ENCODE peak calls at places on chromosomes 3 and 15, in seven cellular contexts. Q, Z, M, X, W, P and U are unnamed samples.

GRCh38 chr3:170054204-170054603 is 16.4 kb downstream of the GPR160 start:
- DNase-seq in Q (no peak), Z (no peak), M (no peak), X (no peak), W (no peak), P (no peak), U (no peak)

GRCh38 chr15:101031203-101031602 is 112.0 kb downstream of the LRRK1 start:
- DNase-seq in Q (no peak), Z (no peak), M (no peak), X (no peak), W (peak), P (peak), U (no peak)

GRCh38 chr15:27752682-27753081 is 346.4 kb downstream of the OCA2 start:
- DNase-seq in Q (no peak), Z (no peak), M (no peak), X (no peak), W (no peak), P (no peak), U (no peak)

GRCh38 chr15:52668133-52668532 is 11.1 kb downstream of the ATOSA start:
- DNase-seq in Q (no peak), Z (no peak), M (no peak), X (peak), W (no peak), P (no peak), U (no peak)

GRCh38 chr3:30770387-30770786 is 124.1 kb downstream of the GADL1 start:
- DNase-seq in Q (peak), Z (no peak), M (no peak), X (peak), W (no peak), P (peak), U (no peak)

GRCh38 chr3:149579161-149579560 is 78.7 kb downstream of the WWTR1 start:
- DNase-seq in Q (no peak), Z (no peak), M (no peak), X (no peak), W (no peak), P (no peak), U (no peak)

GRCh38 chr3:154904328-154904727 is 175.8 kb upstream of the MME start:
- DNase-seq in Q (peak), Z (no peak), M (no peak), X (no peak), W (no peak), P (no peak), U (no peak)

GRCh38 chr15:52011711-52012144 is 7.3 kb upstream of the MAPK6 start:
- DNase-seq in Q (no peak), Z (no peak), M (no peak), X (no peak), W (no peak), P (no peak), U (no peak)

GRCh38 chr3:121883507-121883906 is 10.7 kb upstream of the SLC15A2 start:
- DNase-seq in Q (peak), Z (no peak), M (no peak), X (peak), W (peak), P (peak), U (peak)

GRCh38 chr3:168512802-168513201 is 417.1 kb upstream of the GOLIM4 start:
- DNase-seq in Q (no peak), Z (no peak), M (no peak), X (no peak), W (no peak), P (no peak), U (no peak)

GRCh38 chr15:56199038-56199437 is 44.6 kb downstream of the RFX7 start:
- DNase-seq in Q (no peak), Z (no peak), M (no peak), X (no peak), W (no peak), P (no peak), U (no peak)

GRCh38 chr3:2623463-2623862 is 486.7 kb downstream of the IL5RA start:
- DNase-seq in Q (no peak), Z (no peak), M (no peak), X (peak), W (no peak), P (no peak), U (no peak)

GRCh38 chr3:64027708-64028107 is 4.4 kb upstream of the PSMD6 start:
- DNase-seq in Q (no peak), Z (no peak), M (no peak), X (no peak), W (no peak), P (no peak), U (no peak)

GRCh38 chr3:174318146-174318545 is 541.0 kb upstream of the NAALADL2 start:
- DNase-seq in Q (no peak), Z (no peak), M (no peak), X (peak), W (no peak), P (no peak), U (no peak)

GRCh38 chr3:126170073-126170916 is 10.1 kb downstream of the ALDH1L1 start:
- DNase-seq in Q (no peak), Z (no peak), M (no peak), X (no peak), W (no peak), P (no peak), U (no peak)

GRCh38 chr3:37228734-37229133 is 54.4 kb upstream of the LRRFIP2 start:
- DNase-seq in Q (no peak), Z (no peak), M (no peak), X (no peak), W (no peak), P (no peak), U (no peak)

GRCh38 chr3:155853214-155854146 is 747 bp downstream of the SLC33A1 start:
- DNase-seq in Q (no peak), Z (no peak), M (no peak), X (no peak), W (peak), P (no peak), U (no peak)

GRCh38 chr15:37362414-37362813 is 262.1 kb upstream of the MEIS2 start:
- DNase-seq in Q (no peak), Z (no peak), M (no peak), X (no peak), W (no peak), P (no peak), U (no peak)

GRCh38 chr15:57070674-57071073 is 152.2 kb downstream of the TCF12 start:
- DNase-seq in Q (no peak), Z (no peak), M (no peak), X (no peak), W (no peak), P (no peak), U (no peak)

GRCh38 chr3:43091481-43091880 is 14.4 kb downstream of the POMGNT2 start:
- DNase-seq in Q (no peak), Z (no peak), M (no peak), X (no peak), W (no peak), P (no peak), U (no peak)

GRCh38 chr3:183502782-183503181 is 52.7 kb downstream of the KLHL6 start:
- DNase-seq in Q (no peak), Z (no peak), M (no peak), X (no peak), W (no peak), P (no peak), U (no peak)

GRCh38 chr3:124292329-124292728 is 300.4 kb upstream of the ROPN1 start:
- DNase-seq in Q (no peak), Z (no peak), M (no peak), X (peak), W (no peak), P (no peak), U (no peak)

GRCh38 chr15:36468746-36469145 is 110.7 kb upstream of the CDIN1 start:
- DNase-seq in Q (no peak), Z (no peak), M (no peak), X (no peak), W (no peak), P (peak), U (no peak)

GRCh38 chr3:139994891-139995290 is 59.9 kb downstream of the CLSTN2 start:
- DNase-seq in Q (no peak), Z (no peak), M (no peak), X (no peak), W (peak), P (no peak), U (no peak)

GRCh38 chr15:23436421-23436820 is 10.6 kb downstream of the GOLGA6L2 start:
- DNase-seq in Q (no peak), Z (no peak), M (no peak), X (no peak), W (no peak), P (no peak), U (no peak)

GRCh38 chr3:20574746-20575145 is 388.7 kb upstream of the SGO1 start:
- DNase-seq in Q (peak), Z (no peak), M (no peak), X (no peak), W (no peak), P (no peak), U (no peak)

GRCh38 chr15:57560976-57561711 is 30.6 kb upstream of the MYZAP start:
- DNase-seq in Q (peak), Z (peak), M (peak), X (peak), W (peak), P (peak), U (no peak)

GRCh38 chr3:152047465-152047864 is 174.0 kb downstream of the SUCNR1 start:
- DNase-seq in Q (no peak), Z (no peak), M (no peak), X (no peak), W (no peak), P (no peak), U (no peak)

GRCh38 chr3:8851703-8852102 is 82.3 kb upstream of the OXTR start:
- DNase-seq in Q (no peak), Z (no peak), M (no peak), X (no peak), W (no peak), P (peak), U (no peak)

GRCh38 chr3:46979958-46980497 is 562 bp downstream of the NBEAL2 start:
- DNase-seq in Q (no peak), Z (no peak), M (peak), X (no peak), W (no peak), P (no peak), U (no peak)

GRCh38 chr3:143839980-143840379 is 8.3 kb downstream of the SLC9A9 start:
- DNase-seq in Q (no peak), Z (no peak), M (no peak), X (no peak), W (no peak), P (no peak), U (no peak)

GRCh38 chr3:115085197-115085865 is 61.8 kb downstream of the ZBTB20 start:
- DNase-seq in Q (no peak), Z (no peak), M (no peak), X (no peak), W (no peak), P (no peak), U (no peak)

GRCh38 chr15:80895091-80895490 is 94.5 kb downstream of the MESD start:
- DNase-seq in Q (no peak), Z (no peak), M (no peak), X (no peak), W (no peak), P (no peak), U (no peak)